ENCODE peak calls at places on chromosomes 2 and 18, in four cellular contexts. H, R, B and O are unnamed samples. For H3K4me1, the result is how much of the 10 kb centered on the place peaks cover.

GRCh38 chr18:23363865-23364570 is 89.1 kb upstream of the RIOK3 start:
- DNase-seq in H (peak), B (no peak), R (no peak), O (no peak)

GRCh38 chr2:235808366-235808765 is 314.5 kb downstream of the AGAP1 start:
- DNase-seq in H (no peak), R (no peak), B (no peak), O (no peak)

GRCh38 chr2:232926448-232927040 is 56.5 kb downstream of the SNORC start:
- DNase-seq in H (no peak), R (no peak), B (no peak), O (no peak)

GRCh38 chr18:24196764-24197163 is 57.9 kb downstream of the CABYR start:
- DNase-seq in B (no peak), R (no peak), H (no peak), O (no peak)

GRCh38 chr2:96866149-96866548 is 3.7 kb downstream of the SEMA4C start:
- DNase-seq in H (no peak), R (no peak), B (no peak), O (no peak)

GRCh38 chr2:19045151-19045550 is 313.3 kb downstream of the OSR1 start:
- DNase-seq in H (no peak), R (no peak), B (no peak), O (no peak)

GRCh38 chr2:48043746-48044145 is 137.4 kb upstream of the FBXO11 start:
- DNase-seq in R (no peak), B (no peak), H (no peak), O (no peak)

GRCh38 chr18:35511428-35511827 is 13.7 kb upstream of the INO80C start:
- DNase-seq in R (no peak), B (no peak), H (peak), O (no peak)

GRCh38 chr2:85133751-85134254 is 611 bp downstream of the TCF7L1 start:
- DNase-seq in H (peak), R (peak), B (peak), O (peak)

GRCh38 chr18:63225434-63225833 is 94.1 kb downstream of the BCL2 start:
- DNase-seq in R (no peak), B (no peak), H (no peak), O (no peak)

GRCh38 chr2:20222769-20223344 is 2.1 kb downstream of the SDC1 start:
- DNase-seq in B (no peak), R (no peak), H (no peak), O (no peak)

DNA sequence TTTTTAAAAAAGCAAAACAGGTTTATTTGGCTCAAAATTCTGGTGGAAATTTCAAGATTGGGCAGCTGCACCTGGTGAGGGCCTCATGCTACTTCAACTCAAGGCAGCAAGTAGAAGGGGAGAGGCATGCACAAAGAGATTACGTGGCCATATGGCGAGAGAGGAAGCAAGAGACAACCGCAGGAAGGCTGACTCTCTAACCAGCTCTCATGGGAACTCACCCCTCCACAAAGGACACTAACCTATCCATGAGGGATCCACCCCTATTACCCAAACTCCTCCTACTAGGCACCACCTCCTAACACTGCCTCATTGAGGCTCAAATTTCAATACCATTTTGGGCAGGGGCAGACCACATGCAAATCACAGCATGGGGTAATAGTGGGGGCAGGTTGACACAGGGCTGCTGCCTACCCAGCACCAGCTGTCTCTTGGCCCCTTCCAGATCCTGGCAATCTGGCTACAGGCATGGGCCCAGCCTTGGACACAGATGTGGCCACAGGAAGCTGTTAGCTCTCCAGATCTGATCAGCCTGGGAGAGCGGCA is 2.0 kb upstream of the CAPN10 start:
- DNase-seq in H (no peak), R (no peak), B (peak), O (peak)
- H3K4me1 ChIP-seq in H (under half), R (under half), B (under half), O (under half)

DNA sequence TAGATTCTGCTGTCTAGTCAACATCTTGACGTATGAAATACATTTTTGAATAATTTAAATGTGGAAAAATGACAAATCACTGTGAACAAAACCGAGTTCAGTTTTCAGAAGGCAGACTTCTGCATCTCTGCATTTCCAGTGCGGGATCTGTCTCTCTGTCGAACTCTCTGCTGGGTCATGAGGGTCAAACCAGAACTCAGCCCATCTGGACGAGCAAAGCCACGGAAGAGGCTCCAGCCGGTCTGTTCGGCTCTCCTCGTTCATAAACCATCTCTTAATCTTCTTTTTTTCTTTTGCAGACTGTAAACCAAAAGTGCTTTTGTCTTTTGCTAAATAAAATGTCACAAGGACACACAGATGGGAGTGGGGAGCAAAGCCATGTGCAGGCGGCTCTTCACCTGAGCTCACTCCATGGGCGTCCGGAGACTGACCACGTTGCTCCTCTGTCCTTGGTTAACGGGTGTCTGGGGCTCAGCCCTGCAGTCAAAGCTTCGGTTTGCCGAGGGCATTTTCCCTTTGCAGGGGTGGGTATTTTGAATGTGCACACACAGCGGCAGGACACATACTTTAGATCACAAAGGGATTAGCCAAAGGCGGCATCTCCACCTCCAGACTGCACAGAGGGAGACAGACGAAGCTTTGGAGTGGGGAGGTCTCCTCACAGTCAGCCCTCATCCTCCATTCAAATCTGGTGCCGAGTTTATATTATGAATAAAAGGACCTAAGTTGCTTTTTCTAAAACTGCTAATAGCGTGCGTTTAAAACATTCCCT is 737.9 kb upstream of the SALL3 start:
- DNase-seq in R (no peak), B (no peak), H (no peak), O (no peak)
- H3K4me3 ChIP-seq in R (no peak), B (no peak), H (no peak), O (peak)

GRCh38 chr2:39429738-39430137 is 7.3 kb downstream of the MAP4K3 start:
- DNase-seq in R (no peak), B (no peak), H (no peak), O (no peak)

GRCh38 chr2:39434233-39434897 is 2.7 kb downstream of the MAP4K3 start:
- DNase-seq in B (no peak), R (no peak), H (no peak), O (no peak)

GRCh38 chr2:39433586-39434195 is 3.4 kb downstream of the MAP4K3 start:
- DNase-seq in R (no peak), H (no peak), B (no peak), O (no peak)

GRCh38 chr2:39432701-39433100 is 4.4 kb downstream of the MAP4K3 start:
- DNase-seq in R (no peak), H (no peak), B (no peak), O (no peak)

DNA sequence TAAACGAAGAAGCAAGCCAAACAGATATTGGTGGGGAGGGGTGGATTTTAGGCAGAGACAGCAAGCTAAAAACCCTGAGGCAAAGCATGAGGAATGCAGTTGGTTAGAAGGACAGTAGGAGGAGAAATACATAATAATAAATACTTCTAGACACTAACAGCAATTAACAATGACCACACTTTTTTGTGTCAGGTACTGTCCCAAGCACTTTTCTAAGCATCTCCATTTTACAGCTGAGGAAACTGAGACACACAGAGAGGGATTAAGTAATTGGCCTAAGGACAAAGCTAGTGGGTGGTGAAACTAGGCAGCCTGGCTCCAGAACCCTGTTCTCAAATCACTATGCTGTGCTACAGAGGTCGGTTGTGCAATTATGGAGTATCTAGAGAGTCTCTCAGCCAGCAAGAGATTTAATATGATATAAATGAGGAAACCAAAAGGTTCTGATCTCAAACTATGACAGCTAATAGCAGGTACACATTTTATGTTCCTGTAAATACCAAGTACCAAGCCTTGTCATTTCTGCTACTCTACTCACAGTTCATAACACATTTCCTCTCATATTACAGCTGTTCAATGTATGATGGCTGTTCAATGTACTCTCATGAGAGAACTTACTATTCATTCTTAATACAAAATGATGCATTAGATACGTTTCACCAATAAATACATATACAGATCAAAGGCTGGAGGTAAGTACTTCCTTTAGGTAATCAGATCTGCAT is 5.3 kb downstream of the MAP4K3 start:
- DNase-seq in R (peak), H (no peak), B (no peak), O (no peak)
- H3K4me1 ChIP-seq in R (under half), H (under half), B (half or more), O (under half)

GRCh38 chr2:60440080-60440753 is 113.2 kb downstream of the BCL11A start:
- DNase-seq in B (no peak), H (no peak), R (no peak), O (no peak)

GRCh38 chr2:60438136-60438535 is 115.3 kb downstream of the BCL11A start:
- DNase-seq in R (no peak), B (no peak), H (no peak), O (no peak)

GRCh38 chr2:60440761-60441160 is 112.7 kb downstream of the BCL11A start:
- DNase-seq in B (no peak), H (no peak), R (no peak), O (no peak)

GRCh38 chr2:60438653-60439052 is 114.8 kb downstream of the BCL11A start:
- DNase-seq in B (no peak), H (no peak), R (no peak), O (no peak)

DNA sequence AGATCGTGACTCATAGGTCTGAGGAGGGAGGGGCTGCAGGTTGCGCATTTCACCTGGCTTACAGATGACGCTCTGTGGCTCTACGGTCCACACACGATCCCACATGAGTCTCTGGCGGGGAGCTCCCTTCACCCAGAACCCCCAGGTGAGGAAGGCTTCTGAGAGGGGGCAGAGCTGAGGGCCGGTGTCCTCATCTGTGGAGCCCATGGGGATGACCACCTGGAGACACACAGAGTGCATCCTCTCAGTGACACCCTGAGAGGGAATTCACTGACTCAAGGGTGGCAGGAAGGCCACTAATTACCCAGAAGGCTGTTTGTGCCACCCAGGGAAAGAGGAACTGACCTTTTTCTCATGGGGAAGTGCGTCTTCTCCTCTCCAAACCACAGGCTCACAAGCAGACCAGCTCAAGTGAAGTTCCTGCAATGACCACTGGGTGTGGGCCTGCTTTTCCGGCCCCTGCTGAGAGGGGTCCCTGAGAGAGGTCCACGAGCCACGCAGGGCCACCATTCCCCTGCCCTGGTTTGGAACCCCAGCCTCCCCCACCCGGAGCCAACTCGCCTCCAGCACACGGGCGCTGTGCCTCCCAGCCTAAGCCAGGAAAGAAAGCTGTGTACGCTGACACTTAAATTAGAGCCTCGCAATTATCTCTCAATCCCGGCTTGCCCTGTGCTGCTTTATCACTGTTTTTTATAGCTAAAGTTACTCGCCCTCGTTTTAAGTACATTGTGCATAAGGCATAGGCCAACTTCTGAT is 114.1 kb downstream of the BCL11A start:
- DNase-seq in R (no peak), B (no peak), H (peak), O (peak)
- H3K4me3 ChIP-seq in R (no peak), B (no peak), H (no peak), O (peak)

GRCh38 chr2:62471816-62472215 is 34.2 kb downstream of the TMEM17 start:
- DNase-seq in H (no peak), R (peak), B (peak), O (peak)
- H3K4me1 ChIP-seq in H (under half), R (under half), B (under half), O (under half)

GRCh38 chr2:110101911-110102774 is 13.5 kb downstream of the MALL start:
- DNase-seq in R (no peak), B (no peak), H (no peak), O (peak)
- H3K4me3 ChIP-seq in R (no peak), B (no peak), H (no peak), O (no peak)

DNA sequence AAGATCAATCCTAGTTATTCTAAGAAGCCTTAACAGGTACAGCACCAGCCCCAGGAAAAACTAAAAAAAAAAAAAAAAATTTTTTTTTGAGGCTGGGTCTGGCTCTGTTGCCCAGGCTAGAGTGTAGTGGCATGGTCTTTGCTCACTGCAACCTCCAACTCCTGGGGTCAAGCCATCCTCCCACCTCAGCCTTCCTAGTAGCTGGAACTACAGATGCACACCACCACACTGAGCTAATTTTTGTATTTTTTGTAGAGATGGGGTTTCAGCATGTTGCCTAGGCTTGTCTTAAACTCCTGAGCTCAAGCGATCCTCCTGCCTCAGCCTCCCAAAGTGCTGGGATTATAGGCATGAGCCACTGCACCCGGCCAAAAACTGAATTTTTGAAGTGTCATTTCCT is 10.3 kb upstream of the ALPK2 start:
- DNase-seq in H (no peak), R (no peak), B (no peak), O (no peak)
- H3K4me1 ChIP-seq in H (under half), R (under half), B (under half), O (under half)

GRCh38 chr2:201118957-201119848 is 3.2 kb downstream of the CFLAR start:
- DNase-seq in B (no peak), R (no peak), H (no peak), O (no peak)

GRCh38 chr2:201116959-201117734 is 1.2 kb downstream of the CFLAR start:
- DNase-seq in B (peak), R (peak), H (peak), O (peak)

GRCh38 chr2:201118121-201118956 is 2.4 kb downstream of the CFLAR start:
- DNase-seq in R (peak), H (peak), B (peak), O (peak)

GRCh38 chr2:201122276-201122675 is 6.3 kb downstream of the CFLAR start:
- DNase-seq in R (no peak), B (peak), H (no peak), O (no peak)

GRCh38 chr2:201120500-201120899 is 4.5 kb downstream of the CFLAR start:
- DNase-seq in B (no peak), H (no peak), R (no peak), O (no peak)
- H3K4me3 ChIP-seq in B (peak), H (peak), R (no peak), O (peak)

GRCh38 chr2:160222546-160223281 is 22.6 kb upstream of the ITGB6 start:
- DNase-seq in R (no peak), H (no peak), B (no peak), O (no peak)
- H3K4me1 ChIP-seq in R (under half), H (under half), B (half or more), O (under half)

GRCh38 chr2:104853926-104854506 is at the start of gene POU3F3:
- DNase-seq in R (peak), H (peak), B (peak), O (peak)
- H3K4me3 ChIP-seq in R (peak), H (no peak), B (peak), O (peak)